ENCODE peak calls at places on chromosomes 1 and 21, in four cellular contexts. E, P, Q and J are unnamed samples.

GRCh38 chr1:47326271-47326670 is 7.3 kb upstream of the CMPK1 start:
- DNase-seq in E (no peak), P (no peak), Q (no peak), J (no peak)

GRCh38 chr1:214425101-214425500 is 126.3 kb downstream of the PTPN14 start:
- DNase-seq in E (no peak), P (no peak), Q (no peak), J (no peak)

GRCh38 chr1:19081218-19081893 is 124.9 kb upstream of the IFFO2 start:
- DNase-seq in E (no peak), P (peak), Q (no peak), J (peak)

GRCh38 chr1:230212405-230212936 is 145.4 kb downstream of the GALNT2 start:
- DNase-seq in E (no peak), P (peak), Q (no peak), J (no peak)

GRCh38 chr1:36008546-36009197 is 75.2 kb upstream of the TEKT2 start:
- DNase-seq in E (no peak), P (no peak), Q (peak), J (no peak)

GRCh38 chr1:15525043-15525958 is 1.3 kb upstream of the CASP9 start:
- DNase-seq in E (peak), P (peak), Q (peak), J (no peak)

GRCh38 chr1:19044975-19045831 is 88.7 kb upstream of the IFFO2 start:
- DNase-seq in E (no peak), P (no peak), Q (no peak), J (no peak)

GRCh38 chr1:200154069-200154767 is 126.7 kb downstream of the NR5A2 start:
- DNase-seq in E (no peak), P (peak), Q (no peak), J (no peak)

GRCh38 chr1:112693821-112694220 is 13.1 kb downstream of the RHOC start:
- DNase-seq in E (no peak), P (no peak), Q (no peak), J (no peak)

GRCh38 chr21:16492356-16492755 is 762.6 kb downstream of the USP25 start:
- DNase-seq in E (no peak), P (no peak), Q (no peak), J (no peak)

GRCh38 chr1:24963099-24963872 is 33.2 kb upstream of the RUNX3 start:
- DNase-seq in E (no peak), P (peak), Q (no peak), J (no peak)

GRCh38 chr1:236391008-236391407 is 3.1 kb upstream of the EDARADD start:
- DNase-seq in E (no peak), P (no peak), Q (no peak), J (no peak)

GRCh38 chr1:36157115-36157903 is 1.3 kb downstream of the MAP7D1 start:
- DNase-seq in E (no peak), P (no peak), Q (no peak), J (no peak)

GRCh38 chr21:36075171-36075570 is 5.3 kb downstream of the CBR1 start:
- DNase-seq in E (no peak), P (no peak), Q (no peak), J (no peak)

GRCh38 chr1:8094481-8095241 is 68.6 kb upstream of the ERRFI1 start:
- DNase-seq in E (no peak), P (peak), Q (no peak), J (no peak)

DNA sequence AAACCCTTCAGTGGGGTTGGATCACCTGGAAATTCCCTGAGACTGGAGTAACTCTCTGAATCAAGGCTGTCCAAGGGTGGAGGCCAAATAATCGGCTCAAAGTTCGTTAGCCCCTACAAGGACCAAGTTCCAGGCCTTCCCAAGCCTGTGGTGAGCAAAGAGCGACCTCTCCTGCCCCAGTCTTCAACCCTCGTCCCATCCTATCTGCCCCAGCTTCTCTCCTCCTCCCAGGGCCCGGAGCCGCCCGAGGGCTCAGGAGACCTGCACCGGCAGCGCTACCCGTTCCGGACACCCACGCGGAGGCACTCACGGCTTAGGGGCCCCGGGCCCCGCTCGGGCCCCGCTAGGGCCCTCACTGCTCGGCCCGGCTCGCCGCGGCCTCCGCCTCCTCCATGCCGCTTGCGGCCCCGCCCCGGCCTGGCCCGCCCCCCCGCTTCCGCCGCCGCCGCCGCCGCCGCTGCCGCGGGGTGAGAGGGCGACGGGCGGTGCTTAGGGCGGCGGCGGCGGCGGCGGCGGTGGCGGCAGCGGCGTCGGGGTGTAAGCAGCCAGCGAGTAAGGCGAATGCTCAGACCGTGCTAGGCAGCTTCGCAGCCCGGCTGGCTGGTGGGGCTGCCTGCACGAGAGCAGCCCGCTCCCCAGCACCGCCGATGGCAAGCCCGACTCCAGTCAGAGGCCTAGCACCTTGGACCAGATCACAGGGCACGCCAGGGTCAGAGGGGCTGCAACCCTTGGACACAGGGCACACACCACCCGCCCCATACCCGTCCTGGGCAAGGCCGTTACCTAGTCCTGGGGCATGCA is at the start of gene POMGNT1:
- DNase-seq in E (peak), P (peak), Q (peak), J (peak)
- TF ChIP-seq CTCF in E (no peak), P (no peak), Q (no peak), J (peak)

DNA sequence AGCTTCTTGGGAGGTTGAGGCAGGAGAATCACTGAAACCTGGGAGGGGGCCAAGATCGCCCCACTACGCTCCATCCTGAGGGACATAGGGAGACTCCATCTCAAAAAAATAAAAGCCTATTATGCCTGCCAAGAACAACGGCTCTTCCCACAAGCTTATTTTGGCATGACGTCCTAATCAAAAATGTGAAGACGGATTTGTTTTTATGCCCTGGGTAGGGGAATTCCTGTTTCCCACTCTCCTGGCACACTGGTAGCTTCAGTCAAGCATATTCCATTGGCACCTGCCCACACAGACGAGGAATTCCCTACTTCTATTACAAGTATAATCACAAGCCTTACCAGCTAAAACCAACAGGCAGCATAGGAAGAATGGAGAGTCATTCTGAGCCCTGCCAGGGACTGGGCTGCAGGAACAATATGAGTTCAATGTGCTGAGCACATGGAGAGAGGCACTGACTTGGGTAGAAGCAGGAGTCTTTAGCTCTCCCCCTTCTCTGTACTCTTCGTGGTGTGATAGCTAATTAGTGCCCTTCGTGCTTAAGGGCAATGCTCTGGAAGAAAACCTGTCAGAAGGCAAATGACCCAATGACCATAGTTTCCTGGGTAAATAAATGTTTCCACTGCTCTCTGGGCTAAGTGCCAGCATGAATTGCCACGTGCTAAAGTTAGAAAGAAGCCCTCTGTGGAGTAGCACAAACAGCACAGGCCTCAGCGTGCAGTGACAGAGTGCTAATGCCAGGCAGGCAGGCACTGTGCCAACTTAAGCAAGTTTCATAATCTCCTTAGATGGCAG is 16.8 kb downstream of the TNFSF4 start:
- DNase-seq in E (peak), P (peak), Q (peak), J (peak)
- TF ChIP-seq POLR2A in E (no peak), P (no peak), Q (no peak), J (no peak)

GRCh38 chr1:177927021-177927596 is 42.7 kb downstream of the SEC16B start:
- DNase-seq in E (no peak), P (no peak), Q (no peak), J (no peak)

GRCh38 chr1:177923441-177923840 is 46.4 kb downstream of the SEC16B start:
- DNase-seq in E (no peak), P (no peak), Q (no peak), J (no peak)

GRCh38 chr1:177928194-177928593 is 41.7 kb downstream of the SEC16B start:
- DNase-seq in E (no peak), P (no peak), Q (no peak), J (no peak)

GRCh38 chr1:177925006-177925405 is 44.9 kb downstream of the SEC16B start:
- DNase-seq in E (no peak), P (no peak), Q (no peak), J (no peak)

GRCh38 chr1:177926201-177926600 is 43.7 kb downstream of the SEC16B start:
- DNase-seq in E (no peak), P (no peak), Q (no peak), J (no peak)
- TF ChIP-seq CTCF in E (no peak), P (no peak), Q (no peak), J (no peak)

GRCh38 chr1:209704584-209704983 is at the start of gene HSD11B1:
- DNase-seq in E (peak), P (peak), Q (peak), J (peak)

GRCh38 chr1:209703834-209704504 is 677 bp upstream of the HSD11B1 start:
- DNase-seq in E (no peak), P (no peak), Q (no peak), J (no peak)

GRCh38 chr1:209706622-209707021 is 2.0 kb downstream of the HSD11B1 start:
- DNase-seq in E (no peak), P (no peak), Q (no peak), J (no peak)

GRCh38 chr1:209707308-209707707 is 2.7 kb downstream of the HSD11B1 start:
- DNase-seq in E (no peak), P (no peak), Q (no peak), J (no peak)

DNA sequence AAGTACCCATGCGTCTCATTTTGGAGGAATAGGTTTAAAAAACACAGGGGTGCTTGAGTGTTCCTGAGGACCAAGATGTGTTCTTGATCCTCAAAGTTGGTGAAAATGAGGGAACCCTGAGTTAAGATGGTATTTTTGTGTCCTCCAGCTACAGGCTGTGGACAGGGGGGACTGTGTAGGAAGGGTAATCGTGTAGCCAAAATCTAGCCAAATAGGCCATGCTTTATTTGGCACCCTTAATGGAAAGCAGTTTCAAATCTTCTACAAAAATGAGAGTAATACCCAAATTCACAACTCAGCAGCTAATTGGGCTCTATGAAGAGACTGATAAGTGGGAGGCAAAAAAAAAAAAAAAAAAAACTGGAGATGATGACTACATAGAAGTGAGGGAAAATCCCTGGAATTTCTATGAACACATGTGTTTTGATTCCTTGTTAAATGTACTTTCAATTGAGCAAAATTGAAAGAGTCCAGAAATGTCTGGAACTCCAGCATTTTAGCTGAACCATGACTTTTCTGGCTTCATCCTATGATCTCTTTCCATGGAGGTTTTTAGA is 465 bp downstream of the HSD11B1 start:
- DNase-seq in E (no peak), P (no peak), Q (no peak), J (no peak)
- TF ChIP-seq POLR2A in E (no peak), P (no peak), Q (no peak), J (no peak)

DNA sequence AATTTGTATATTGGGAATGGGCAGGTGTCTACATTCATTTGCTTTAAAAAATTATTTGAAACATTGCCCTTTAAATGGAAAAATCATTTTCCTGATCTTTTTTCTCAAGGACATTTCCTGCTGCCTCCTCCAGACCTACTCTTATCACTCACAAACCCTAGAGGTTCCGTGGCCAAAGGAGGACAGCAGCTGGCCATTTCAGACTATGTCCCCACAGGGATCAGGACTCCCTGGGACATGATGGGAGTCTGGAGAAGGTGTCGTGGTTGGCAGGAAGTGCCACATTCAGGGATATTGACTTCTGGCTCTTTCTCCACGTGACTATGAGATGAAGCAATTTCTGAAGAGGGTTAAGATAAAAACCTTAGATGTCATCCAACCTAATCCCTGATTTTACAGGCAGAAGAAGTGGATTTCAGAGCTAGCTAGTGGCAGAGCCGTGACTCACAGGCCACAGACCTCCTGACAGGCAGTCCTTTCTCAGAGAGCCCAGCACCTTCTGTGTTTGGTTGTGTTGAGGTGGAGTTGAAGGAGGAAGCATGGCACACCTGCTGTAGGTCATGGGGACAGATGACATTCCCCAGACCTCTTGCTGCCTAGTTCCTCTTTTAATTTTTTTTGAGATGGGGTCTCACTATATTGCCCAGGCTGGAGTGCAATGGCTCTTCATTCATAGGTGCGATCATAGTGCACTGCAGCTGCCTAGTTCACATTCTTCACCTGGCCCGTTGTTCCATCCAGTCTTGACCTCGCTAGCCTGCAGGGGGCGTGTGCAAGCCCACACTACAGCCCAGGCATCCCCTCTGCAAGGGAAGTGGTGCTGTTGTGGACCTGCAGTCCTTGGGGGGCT is 25.5 kb upstream of the IL10 start:
- DNase-seq in E (no peak), P (peak), Q (no peak), J (peak)
- TF ChIP-seq CTCF in E (no peak), P (peak), Q (peak), J (no peak)

GRCh38 chr1:17217607-17218006 is 12.7 kb downstream of the PADI1 start:
- DNase-seq in E (no peak), P (no peak), Q (no peak), J (no peak)
- TF ChIP-seq POLR2A in E (no peak), P (no peak), Q (no peak), J (no peak)